ENCODE peak calls at places on chromosomes 1 and 21, in eight cellular contexts. One of them, this sample, is unnamed.
A peak's percentile ranks its signal among the peaks of the same experiment; 100 is the strongest.

GRCh38 chr21:41536076-41536826 is 28.3 kb upstream of the TMPRSS2 start:
- DNase-seq in suprapubic skin: no peak
- DNase-seq in A549: no peak
- DNase-seq in HFFc6: no peak
- DNase-seq in AG09309: no peak
- DNase-seq in tibial nerve: no peak
- DNase-seq in progenitor cell of endocrine pancreas: no peak
- DNase-seq in IMR-90: no peak
- DNase-seq in this sample: no peak

GRCh38 chr1:244046907-244047738 is 4.0 kb upstream of the ZBTB18 start:
- DNase-seq in AG09309: no peak
- DNase-seq in HFFc6: no peak
- DNase-seq in suprapubic skin: no peak
- DNase-seq in progenitor cell of endocrine pancreas: no peak
- DNase-seq in tibial nerve: no peak
- DNase-seq in A549: no peak
- DNase-seq in IMR-90: peak; percentile 31
- DNase-seq in this sample: no peak

GRCh38 chr1:50275564-50275963 is 147.7 kb downstream of the DMRTA2 start:
- DNase-seq in A549: no peak
- DNase-seq in suprapubic skin: no peak
- DNase-seq in tibial nerve: no peak
- DNase-seq in AG09309: no peak
- DNase-seq in progenitor cell of endocrine pancreas: no peak
- DNase-seq in IMR-90: no peak
- DNase-seq in HFFc6: no peak
- DNase-seq in this sample: no peak

GRCh38 chr1:12643079-12643478 is 806 bp upstream of the AADACL4 start:
- DNase-seq in A549: no peak
- DNase-seq in progenitor cell of endocrine pancreas: no peak
- DNase-seq in tibial nerve: no peak
- DNase-seq in suprapubic skin: no peak
- DNase-seq in HFFc6: no peak
- DNase-seq in AG09309: no peak
- DNase-seq in IMR-90: no peak
- DNase-seq in this sample: no peak

GRCh38 chr1:55064861-55065263 is 25.5 kb downstream of the PCSK9 start:
- DNase-seq in AG09309: peak; percentile 37
- DNase-seq in progenitor cell of endocrine pancreas: no peak
- DNase-seq in A549: no peak
- DNase-seq in tibial nerve: no peak
- DNase-seq in IMR-90: peak; percentile 61
- DNase-seq in HFFc6: peak; percentile 69
- DNase-seq in suprapubic skin: no peak
- DNase-seq in this sample: no peak

GRCh38 chr1:98921817-98922216 is 82.8 kb downstream of the PLPPR5 start:
- DNase-seq in suprapubic skin: no peak
- DNase-seq in IMR-90: peak; percentile 10
- DNase-seq in A549: no peak
- DNase-seq in tibial nerve: no peak
- DNase-seq in progenitor cell of endocrine pancreas: no peak
- DNase-seq in AG09309: no peak
- DNase-seq in HFFc6: peak; percentile 24
- DNase-seq in this sample: no peak

GRCh38 chr21:33496345-33496744 is 4.8 kb upstream of the DNAJC28 start:
- DNase-seq in IMR-90: no peak
- DNase-seq in HFFc6: no peak
- DNase-seq in tibial nerve: no peak
- DNase-seq in AG09309: no peak
- DNase-seq in progenitor cell of endocrine pancreas: no peak
- DNase-seq in A549: no peak
- DNase-seq in suprapubic skin: no peak
- DNase-seq in this sample: no peak

GRCh38 chr1:8880068-8880676 is 1.7 kb upstream of the ENO1 start:
- DNase-seq in HFFc6: peak; percentile 96
- DNase-seq in progenitor cell of endocrine pancreas: no peak
- DNase-seq in suprapubic skin: no peak
- DNase-seq in tibial nerve: peak; percentile 30
- DNase-seq in AG09309: peak; percentile 99
- DNase-seq in IMR-90: peak; percentile 97
- DNase-seq in A549: peak; percentile 83
- DNase-seq in this sample: no peak

GRCh38 chr1:38045431-38046332 is 911 bp downstream of the POU3F1 start:
- DNase-seq in HFFc6: no peak
- DNase-seq in IMR-90: no peak
- DNase-seq in A549: no peak
- DNase-seq in AG09309: no peak
- DNase-seq in progenitor cell of endocrine pancreas: no peak
- DNase-seq in suprapubic skin: no peak
- DNase-seq in tibial nerve: no peak
- DNase-seq in this sample: no peak

GRCh38 chr1:12480748-12481362 is 137.2 kb downstream of the DHRS3 start:
- DNase-seq in suprapubic skin: no peak
- DNase-seq in A549: peak; percentile 71
- DNase-seq in progenitor cell of endocrine pancreas: no peak
- DNase-seq in IMR-90: peak; percentile 96
- DNase-seq in tibial nerve: no peak
- DNase-seq in HFFc6: peak; percentile 89
- DNase-seq in AG09309: peak; percentile 93
- DNase-seq in this sample: peak; percentile 79

DNA sequence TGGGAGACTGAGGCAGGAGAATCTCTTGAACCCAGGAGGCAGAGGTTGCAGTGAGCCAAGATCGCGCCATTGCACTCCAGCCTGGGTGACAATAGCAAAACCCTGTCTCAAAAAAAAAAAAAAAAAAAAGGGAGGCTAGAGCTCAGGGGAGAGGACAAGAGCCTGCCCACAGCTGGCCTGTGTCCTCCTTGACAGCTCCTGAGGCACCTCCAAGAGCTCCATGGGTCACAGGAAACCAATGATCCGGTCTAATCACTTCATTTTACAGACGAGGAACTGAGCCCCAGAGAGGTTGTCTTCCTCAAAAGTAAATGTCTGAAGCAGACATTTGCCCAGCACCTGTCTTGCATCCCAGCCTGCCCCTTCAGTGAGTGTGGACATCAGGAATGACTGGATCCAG is 49.4 kb downstream of the NID1 start:
- DNase-seq in suprapubic skin: no peak
- DNase-seq in tibial nerve: no peak
- DNase-seq in A549: no peak
- DNase-seq in IMR-90: no peak
- DNase-seq in progenitor cell of endocrine pancreas: no peak
- DNase-seq in AG09309: no peak
- DNase-seq in HFFc6: no peak
- DNase-seq in this sample: no peak
- TF ChIP-seq CTCF in suprapubic skin: no peak
- TF ChIP-seq CTCF in tibial nerve: no peak
- TF ChIP-seq CTCF in A549: no peak
- TF ChIP-seq CTCF in IMR-90: no peak
- TF ChIP-seq CTCF in progenitor cell of endocrine pancreas: no peak
- TF ChIP-seq CTCF in AG09309: no peak
- TF ChIP-seq CTCF in HFFc6: no peak
- TF ChIP-seq CTCF in this sample: no peak

GRCh38 chr1:237043846-237044636 is 2.1 kb downstream of the RYR2 start:
- DNase-seq in IMR-90: no peak
- DNase-seq in A549: no peak
- DNase-seq in AG09309: no peak
- DNase-seq in HFFc6: no peak
- DNase-seq in tibial nerve: no peak
- DNase-seq in progenitor cell of endocrine pancreas: no peak
- DNase-seq in suprapubic skin: no peak
- DNase-seq in this sample: no peak

GRCh38 chr1:237041461-237041794 is 556 bp upstream of the RYR2 start:
- DNase-seq in A549: no peak
- DNase-seq in HFFc6: no peak
- DNase-seq in tibial nerve: no peak
- DNase-seq in IMR-90: no peak
- DNase-seq in AG09309: no peak
- DNase-seq in progenitor cell of endocrine pancreas: no peak
- DNase-seq in suprapubic skin: no peak
- DNase-seq in this sample: no peak

GRCh38 chr1:237042467-237042891 is 495 bp downstream of the RYR2 start:
- DNase-seq in HFFc6: no peak
- DNase-seq in IMR-90: no peak
- DNase-seq in tibial nerve: no peak
- DNase-seq in AG09309: no peak
- DNase-seq in A549: no peak
- DNase-seq in progenitor cell of endocrine pancreas: no peak
- DNase-seq in suprapubic skin: no peak
- DNase-seq in this sample: no peak

GRCh38 chr1:237041795-237042466 is at the start of gene RYR2:
- DNase-seq in AG09309: no peak
- DNase-seq in suprapubic skin: no peak
- DNase-seq in HFFc6: no peak
- DNase-seq in progenitor cell of endocrine pancreas: peak; percentile 42
- DNase-seq in A549: peak; percentile 39
- DNase-seq in tibial nerve: no peak
- DNase-seq in IMR-90: no peak
- DNase-seq in this sample: no peak

DNA sequence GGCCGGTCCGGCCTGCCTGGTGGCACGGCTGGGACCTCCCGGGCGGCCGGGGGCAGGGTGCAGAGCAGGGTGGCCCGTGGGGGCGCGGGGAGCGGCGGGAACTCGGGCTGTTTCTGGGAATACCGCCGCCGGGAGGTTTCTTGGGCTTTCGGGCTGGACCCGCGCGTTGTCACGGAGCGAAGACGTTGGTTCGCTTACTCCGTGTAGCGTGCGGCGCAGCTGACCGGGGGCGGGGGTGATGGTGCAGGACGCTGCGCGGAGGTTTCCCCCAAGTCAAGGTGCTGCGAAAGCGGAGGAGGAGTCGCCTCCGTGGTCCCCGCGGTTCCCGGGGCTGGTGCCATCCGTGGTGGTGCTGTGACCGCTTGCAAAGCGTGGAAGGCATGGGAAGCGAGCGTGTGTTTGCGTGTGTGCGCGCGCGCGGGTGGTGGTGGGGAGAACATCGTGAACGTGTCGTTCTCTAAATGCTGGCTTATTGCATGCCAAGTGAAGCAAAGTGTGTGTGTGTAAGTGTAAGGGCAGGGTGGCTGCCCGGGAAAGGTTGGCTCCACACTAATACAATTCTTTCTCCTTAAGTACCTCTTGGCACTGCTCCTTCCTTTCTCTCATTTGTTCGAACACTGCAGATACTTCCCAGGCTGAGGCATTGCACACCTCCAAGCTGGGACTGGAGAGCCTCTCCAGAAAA is 1.1 kb downstream of the RYR2 start:
- DNase-seq in tibial nerve: no peak
- DNase-seq in suprapubic skin: no peak
- DNase-seq in progenitor cell of endocrine pancreas: peak; percentile 17
- DNase-seq in AG09309: no peak
- DNase-seq in IMR-90: no peak
- DNase-seq in A549: no peak
- DNase-seq in HFFc6: no peak
- DNase-seq in this sample: no peak
- TF ChIP-seq CTCF in tibial nerve: no peak
- TF ChIP-seq CTCF in suprapubic skin: no peak
- TF ChIP-seq CTCF in progenitor cell of endocrine pancreas: no peak
- TF ChIP-seq CTCF in AG09309: no peak
- TF ChIP-seq CTCF in IMR-90: no peak
- TF ChIP-seq CTCF in A549: no peak
- TF ChIP-seq CTCF in HFFc6: no peak
- TF ChIP-seq CTCF in this sample: no peak

GRCh38 chr1:68057564-68057963 is 7.1 kb upstream of the DIRAS3 start:
- DNase-seq in IMR-90: no peak
- DNase-seq in suprapubic skin: no peak
- DNase-seq in AG09309: no peak
- DNase-seq in tibial nerve: no peak
- DNase-seq in A549: no peak
- DNase-seq in HFFc6: no peak
- DNase-seq in progenitor cell of endocrine pancreas: no peak
- DNase-seq in this sample: no peak
- TF ChIP-seq CTCF in IMR-90: no peak
- TF ChIP-seq CTCF in suprapubic skin: no peak
- TF ChIP-seq CTCF in AG09309: no peak
- TF ChIP-seq CTCF in tibial nerve: no peak
- TF ChIP-seq CTCF in A549: no peak
- TF ChIP-seq CTCF in HFFc6: no peak
- TF ChIP-seq CTCF in progenitor cell of endocrine pancreas: no peak
- TF ChIP-seq CTCF in this sample: no peak

GRCh38 chr1:103459385-103459784 is 66.1 kb upstream of the RNPC3 start:
- DNase-seq in HFFc6: no peak
- DNase-seq in IMR-90: no peak
- DNase-seq in progenitor cell of endocrine pancreas: no peak
- DNase-seq in AG09309: no peak
- DNase-seq in A549: no peak
- DNase-seq in suprapubic skin: no peak
- DNase-seq in tibial nerve: no peak
- DNase-seq in this sample: no peak

GRCh38 chr1:103457856-103458255 is 67.6 kb upstream of the RNPC3 start:
- DNase-seq in suprapubic skin: no peak
- DNase-seq in AG09309: no peak
- DNase-seq in IMR-90: no peak
- DNase-seq in HFFc6: no peak
- DNase-seq in A549: no peak
- DNase-seq in tibial nerve: no peak
- DNase-seq in progenitor cell of endocrine pancreas: no peak
- DNase-seq in this sample: no peak

GRCh38 chr1:103467100-103467499 is 58.4 kb upstream of the RNPC3 start:
- DNase-seq in suprapubic skin: no peak
- DNase-seq in A549: no peak
- DNase-seq in HFFc6: no peak
- DNase-seq in AG09309: no peak
- DNase-seq in progenitor cell of endocrine pancreas: no peak
- DNase-seq in tibial nerve: no peak
- DNase-seq in IMR-90: no peak
- DNase-seq in this sample: no peak

GRCh38 chr1:103460496-103460895 is 65.0 kb upstream of the RNPC3 start:
- DNase-seq in IMR-90: no peak
- DNase-seq in HFFc6: no peak
- DNase-seq in A549: no peak
- DNase-seq in progenitor cell of endocrine pancreas: no peak
- DNase-seq in AG09309: no peak
- DNase-seq in suprapubic skin: no peak
- DNase-seq in tibial nerve: no peak
- DNase-seq in this sample: no peak

DNA sequence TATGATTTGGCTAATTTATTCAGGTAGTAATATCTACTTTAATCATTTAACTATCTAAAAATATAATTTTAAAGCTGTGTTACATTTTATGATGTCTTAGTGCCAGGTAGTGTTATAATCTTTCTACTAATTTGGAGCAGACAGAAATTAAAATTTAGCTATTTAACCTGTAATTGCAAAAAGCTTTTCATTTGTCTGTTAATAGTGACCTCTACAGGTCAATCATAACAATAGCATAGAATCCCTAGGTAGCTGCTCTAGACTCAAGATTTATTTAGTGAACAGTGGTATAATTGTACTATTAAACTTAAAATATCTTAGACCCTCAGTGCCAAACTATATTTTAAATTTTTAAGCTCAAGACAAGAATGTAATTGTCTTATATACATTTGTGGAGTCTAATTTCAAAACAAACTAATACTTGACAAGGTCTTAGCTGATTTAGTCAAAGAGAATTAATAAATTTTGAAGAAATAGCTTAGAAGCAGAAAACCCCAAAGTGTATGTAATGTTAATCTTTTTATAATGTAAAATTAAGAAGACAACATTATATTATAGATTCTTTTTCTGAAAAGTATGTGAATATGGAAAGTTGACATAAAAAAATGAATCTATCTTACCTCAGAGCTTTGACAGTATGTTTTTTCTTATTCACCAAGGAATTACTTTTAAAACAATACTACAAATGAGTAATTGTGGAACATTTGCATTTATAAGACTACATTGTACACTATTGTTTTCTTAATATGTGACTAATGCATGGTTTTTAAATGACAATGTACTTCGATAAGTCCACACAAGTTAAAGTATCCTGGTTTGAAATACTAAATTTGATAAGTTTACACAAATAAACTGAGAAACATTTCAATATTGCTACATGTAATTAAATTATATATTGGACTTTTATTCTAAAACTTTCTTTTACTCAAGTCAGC is 64.1 kb upstream of the RNPC3 start:
- DNase-seq in suprapubic skin: no peak
- DNase-seq in HFFc6: peak; percentile 34
- DNase-seq in A549: peak; percentile 4
- DNase-seq in tibial nerve: no peak
- DNase-seq in AG09309: no peak
- DNase-seq in IMR-90: peak; percentile 16
- DNase-seq in progenitor cell of endocrine pancreas: no peak
- DNase-seq in this sample: no peak
- TF ChIP-seq CTCF in suprapubic skin: no peak
- TF ChIP-seq CTCF in HFFc6: peak; percentile 87
- TF ChIP-seq CTCF in A549: peak; percentile 58
- TF ChIP-seq CTCF in tibial nerve: peak; percentile 13
- TF ChIP-seq CTCF in AG09309: peak; percentile 45
- TF ChIP-seq CTCF in IMR-90: peak; percentile 63
- TF ChIP-seq CTCF in progenitor cell of endocrine pancreas: peak; percentile 79
- TF ChIP-seq CTCF in this sample: peak; percentile 81